ENCODE peak calls at places on chromosomes 6 and 20, in seven cellular contexts. H is activated CD4-positive, CD25-positive, alpha-beta regulatory T cell treated with anti-CD3 and anti-CD28 coated beads, Interleukin-2, amount 50 U/mL, for 72 hours; O is activated CD8-positive, alpha-beta memory T cell treated with anti-CD3 and anti-CD28 coated beads, Interleukin-2, amount 50 U/mL, for 48 hours; V is HS-27A; R is AG04450; D is NCI-H460; L is RCC 7860. G is an unnamed sample.
A peak's percentile ranks its signal among the peaks of the same experiment; 100 is the strongest.

GRCh38 chr6:9398794-9399373 is 963.5 kb upstream of the SLC35B3 start:
- DNase-seq in H (no peak), O (no peak), V (no peak), R (no peak), D (no peak), L (no peak), G (no peak)

GRCh38 chr6:159953091-159953581 is 15.7 kb upstream of the IGF2R start:
- DNase-seq in H (no peak), O (no peak), V (no peak), R (no peak), D (no peak), L (no peak), G (no peak)

GRCh38 chr6:11711994-11712698 is 66.5 kb downstream of the ADTRP start:
- DNase-seq in H (no peak), O (peak; percentile 67), V (no peak), R (no peak), D (no peak), L (no peak), G (peak; percentile 37)

GRCh38 chr6:3755637-3756515 is 4.4 kb upstream of the PXDC1 start:
- DNase-seq in H (no peak), O (no peak), V (no peak), R (no peak), D (no peak), L (no peak), G (no peak)

GRCh38 chr20:19682249-19682648 is 75.8 kb upstream of the RIN2 start:
- DNase-seq in H (no peak), O (no peak), V (no peak), R (no peak), D (no peak), L (no peak), G (peak; percentile 20)

GRCh38 chr20:52405417-52405816 is 213.8 kb upstream of the ZFP64 start:
- DNase-seq in H (no peak), O (no peak), V (no peak), R (no peak), D (no peak), L (no peak), G (no peak)

GRCh38 chr6:70413829-70414494 is 654 bp downstream of the FAM135A start:
- DNase-seq in H (no peak), O (no peak), V (no peak), R (no peak), D (no peak), L (no peak), G (no peak)

GRCh38 chr6:46130665-46131064 is 876 bp downstream of the ENPP4 start:
- DNase-seq in H (no peak), O (no peak), V (no peak), R (no peak), D (no peak), L (no peak), G (no peak)

GRCh38 chr6:44135173-44135748 is 7.9 kb downstream of the TMEM63B start:
- DNase-seq in H (no peak), O (no peak), V (no peak), R (no peak), D (no peak), L (no peak), G (no peak)

GRCh38 chr6:135183532-135184440 is 2.7 kb downstream of the MYB start:
- DNase-seq in H (peak; percentile 76), O (peak; percentile 84), V (no peak), R (no peak), D (peak; percentile 20), L (peak; percentile 7), G (peak; percentile 57)